ENCODE peak calls at places on chromosomes 3 and 15, in six cellular contexts. A is neuronal stem cell, W is astrocyte, Y is vagina, N is GM12878, E is testis. D is an unnamed sample. For H3K9me3 and H3K4me1, the result is how much of the 10 kb centered on the place peaks cover.

GRCh38 chr3:141646760-141647561 is 91.1 kb upstream of the RNF7 start:
- DNase-seq in A (peak), W (no peak), Y (no peak), N (no peak), E (peak), D (peak)

GRCh38 chr3:184295771-184296170 is 3.3 kb upstream of the PSMD2 start:
- DNase-seq in A (no peak), W (no peak), Y (no peak), N (no peak), E (no peak), D (no peak)

GRCh38 chr15:82958638-82959037 is 6.1 kb upstream of the HOMER2 start:
- DNase-seq in A (no peak), W (no peak), Y (no peak), N (no peak), E (no peak), D (no peak)

GRCh38 chr15:80587816-80588456 is 107.2 kb upstream of the ABHD17C start:
- DNase-seq in A (no peak), W (peak), Y (no peak), N (no peak), E (no peak), D (no peak)

GRCh38 chr3:39343076-39343717 is 13.7 kb downstream of the CCR8 start:
- DNase-seq in A (no peak), W (no peak), Y (no peak), N (no peak), E (no peak), D (no peak)

GRCh38 chr15:58247803-58248503 is 109.8 kb downstream of the AQP9 start:
- DNase-seq in A (no peak), W (no peak), Y (no peak), N (no peak), E (peak), D (peak)

GRCh38 chr15:81270781-81271491 is 53.0 kb downstream of the STARD5 start:
- DNase-seq in A (peak), W (peak), Y (no peak), N (no peak), E (no peak), D (no peak)

GRCh38 chr3:183895296-183895695 is 10.6 kb upstream of the PARL start:
- DNase-seq in A (peak), W (peak), Y (no peak), N (no peak), E (peak), D (no peak)

GRCh38 chr3:141447391-141447790 is 39.4 kb upstream of the RASA2 start:
- DNase-seq in A (no peak), W (no peak), Y (no peak), N (no peak), E (no peak), D (no peak)

GRCh38 chr3:101950510-101950909 is 101.2 kb downstream of the NFKBIZ start:
- DNase-seq in A (no peak), W (peak), Y (no peak), N (peak), E (no peak), D (no peak)

GRCh38 chr15:84910928-84911623 is 26.6 kb downstream of the SLC28A1 start:
- DNase-seq in A (no peak), W (no peak), Y (no peak), N (no peak), E (no peak), D (no peak)

GRCh38 chr3:86923071-86923476 is 67.9 kb downstream of the VGLL3 start:
- DNase-seq in A (no peak), W (peak), Y (no peak), N (no peak), E (no peak), D (no peak)
- H3K27ac ChIP-seq in A (no peak), W (peak), Y (no peak), N (no peak), E (no peak), D (peak)

GRCh38 chr15:76267077-76267476 is 44.2 kb downstream of the ETFA start:
- DNase-seq in A (no peak), W (no peak), Y (no peak), N (no peak), E (no peak), D (no peak)
- H3K9me3 ChIP-seq in A (under half), W (under half), Y (under half), N (under half), E (under half), D (under half)

DNA sequence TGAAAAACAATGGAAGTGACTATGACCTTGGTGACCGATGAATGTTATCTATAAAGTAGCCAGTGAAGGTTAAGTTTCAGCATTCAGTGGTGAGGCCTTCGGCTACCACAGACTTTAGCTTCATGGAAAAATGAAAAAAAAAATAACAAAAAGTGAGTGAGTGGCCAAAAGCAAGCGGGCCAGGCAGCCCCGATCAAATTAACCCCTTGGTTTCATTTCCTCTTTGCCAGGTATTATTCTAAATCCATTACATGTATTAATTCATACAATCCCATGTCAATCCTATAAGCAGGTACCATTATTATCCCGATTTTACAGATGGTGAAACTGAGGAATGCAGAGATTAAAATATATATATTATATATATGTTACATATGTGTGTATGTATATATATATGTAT is 21.0 kb upstream of the CHCHD6 start:
- DNase-seq in A (no peak), W (no peak), Y (no peak), N (no peak), E (no peak), D (no peak)
- H3K4me1 ChIP-seq in A (under half), W (under half), Y (under half), N (under half), E (under half), D (under half)

DNA sequence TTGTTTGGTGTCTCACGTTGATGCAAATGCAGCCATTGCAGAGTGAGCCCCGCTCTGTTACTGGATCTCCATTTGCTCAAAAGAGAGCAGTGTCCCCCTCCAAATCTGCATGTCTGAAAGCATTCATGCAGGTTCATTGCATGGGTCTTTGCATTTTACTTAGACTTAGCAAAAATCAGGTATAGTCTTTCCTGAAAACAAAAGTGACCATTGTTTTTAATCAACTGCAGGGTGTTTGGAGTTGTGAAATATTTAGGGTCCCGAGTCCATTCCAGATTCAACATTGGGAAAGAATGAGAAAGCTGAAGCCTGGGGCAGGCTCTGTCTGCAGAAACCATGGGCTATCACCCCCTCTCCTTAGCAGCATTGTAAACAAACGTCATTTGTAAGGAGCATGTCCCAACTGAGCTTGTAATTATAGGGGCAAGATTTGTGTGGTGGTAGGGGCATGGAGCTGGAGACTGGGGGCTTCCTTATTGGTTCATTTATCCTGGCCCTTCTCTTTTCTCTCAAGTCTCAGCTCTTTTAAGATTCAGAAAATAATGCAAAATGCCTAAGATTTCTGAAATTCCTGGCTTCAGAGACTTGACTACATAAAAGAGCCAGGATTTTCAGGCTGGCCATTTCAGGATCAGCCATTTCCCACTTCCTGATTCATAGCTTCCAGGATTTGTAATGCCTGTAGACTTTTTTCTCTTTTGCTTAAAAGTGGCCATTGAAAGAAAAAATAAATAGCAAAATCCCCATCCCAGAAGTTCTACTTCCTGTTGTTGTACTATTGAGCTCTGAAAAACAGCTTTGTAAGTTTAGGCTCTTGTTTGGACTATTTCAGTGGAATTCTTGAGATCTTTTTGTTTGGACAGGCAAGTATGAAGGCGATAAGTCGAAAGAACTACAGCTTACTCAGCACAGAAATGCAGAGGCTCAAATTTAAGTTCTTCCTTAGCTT is 23.0 kb downstream of the IGF1R start:
- DNase-seq in A (no peak), W (peak), Y (no peak), N (no peak), E (no peak), D (no peak)
- H3K27ac ChIP-seq in A (peak), W (peak), Y (peak), N (no peak), E (peak), D (peak)

DNA sequence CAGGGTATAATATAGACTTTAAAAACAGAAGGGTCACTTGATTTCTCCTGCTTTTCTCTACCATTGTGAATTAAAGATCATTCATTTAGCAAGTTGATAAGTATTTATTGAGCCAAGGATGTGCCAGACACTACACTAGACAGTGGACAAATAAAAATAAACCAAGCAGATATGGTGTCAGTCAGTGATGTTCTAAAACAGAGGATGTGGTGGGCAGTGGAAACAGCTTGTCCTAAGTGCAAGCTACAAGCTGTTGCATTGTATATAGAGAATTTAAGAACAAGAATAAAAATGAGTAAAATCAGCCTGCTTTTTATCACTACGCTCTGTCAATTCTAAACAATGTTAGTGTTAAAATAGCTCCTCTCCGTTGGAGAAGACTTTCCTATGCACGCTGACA is 637.3 kb upstream of the GRM7 start:
- DNase-seq in A (no peak), W (no peak), Y (no peak), N (no peak), E (no peak), D (no peak)
- H3K9me3 ChIP-seq in A (under half), W (under half), Y (under half), N (under half), E (under half), D (under half)

GRCh38 chr3:46943237-46944187 is 33.0 kb downstream of the CCDC12 start:
- DNase-seq in A (no peak), W (peak), Y (no peak), N (no peak), E (no peak), D (peak)
- H3K4me1 ChIP-seq in A (under half), W (under half), Y (half or more), N (under half), E (under half), D (half or more)